ENCODE peak calls at places on chromosomes 2 and 18, in six cellular contexts. D, V, B, R, T and K are unnamed samples.

GRCh38 chr2:44273596-44273995 is 1.7 kb upstream of the SLC3A1 start:
- DNase-seq in D (no peak), V (peak), B (no peak), R (no peak), T (no peak), K (no peak)

GRCh38 chr2:149004836-149005235 is 33.7 kb upstream of the LYPD6B start:
- DNase-seq in D (peak), V (no peak), B (no peak), R (no peak), T (no peak), K (peak)

GRCh38 chr2:185790361-185790760 is 51.8 kb downstream of the FSIP2 start:
- DNase-seq in D (no peak), V (no peak), B (no peak), R (no peak), T (no peak), K (no peak)

GRCh38 chr2:19114754-19115231 is 243.6 kb downstream of the OSR1 start:
- DNase-seq in D (peak), V (no peak), B (no peak), R (no peak), T (no peak), K (no peak)

GRCh38 chr18:12406376-12407111 is 1.2 kb upstream of the PRELID3A start:
- DNase-seq in D (no peak), V (no peak), B (no peak), R (no peak), T (no peak), K (no peak)

GRCh38 chr2:234422895-234423505 is 73.9 kb downstream of the ARL4C start:
- DNase-seq in D (no peak), V (no peak), B (no peak), R (no peak), T (no peak), K (no peak)

GRCh38 chr2:227853204-227853629 is 18.2 kb upstream of the DAW1 start:
- DNase-seq in D (no peak), V (peak), B (no peak), R (no peak), T (no peak), K (no peak)

GRCh38 chr2:74512744-74513604 is 1.3 kb upstream of the TLX2 start:
- DNase-seq in D (no peak), V (no peak), B (no peak), R (no peak), T (no peak), K (no peak)

GRCh38 chr18:50866765-50867164 is 12.2 kb upstream of the ME2 start:
- DNase-seq in D (no peak), V (no peak), B (no peak), R (no peak), T (no peak), K (peak)

GRCh38 chr2:42685303-42685702 is 78.6 kb downstream of the OXER1 start:
- DNase-seq in D (no peak), V (no peak), B (no peak), R (no peak), T (no peak), K (no peak)

GRCh38 chr2:38959464-38959863 is 69.8 kb downstream of the ARHGEF33 start:
- DNase-seq in D (no peak), V (no peak), B (no peak), R (no peak), T (no peak), K (no peak)

GRCh38 chr18:40935423-40935822 is 1019.6 kb upstream of the PIK3C3 start:
- DNase-seq in D (peak), V (peak), B (no peak), R (no peak), T (no peak), K (no peak)

GRCh38 chr2:69554981-69555380 is 88.6 kb downstream of the AAK1 start:
- DNase-seq in D (no peak), V (no peak), B (no peak), R (no peak), T (no peak), K (no peak)

GRCh38 chr2:32342811-32343210 is 14.0 kb upstream of the BIRC6 start:
- DNase-seq in D (no peak), V (no peak), B (no peak), R (no peak), T (no peak), K (no peak)

GRCh38 chr2:201985740-201986735 is 47.6 kb upstream of the FZD7 start:
- DNase-seq in D (peak), V (peak), B (no peak), R (no peak), T (no peak), K (no peak)

GRCh38 chr18:57931038-57931437 is 113.0 kb upstream of the NEDD4L start:
- DNase-seq in D (no peak), V (no peak), B (no peak), R (no peak), T (no peak), K (no peak)

GRCh38 chr2:145812163-145812554 is 1292.2 kb upstream of the ZEB2 start:
- DNase-seq in D (no peak), V (no peak), B (no peak), R (no peak), T (no peak), K (no peak)

GRCh38 chr2:95526360-95527341 is 42.1 kb upstream of the TRIM43B start:
- DNase-seq in D (no peak), V (peak), B (no peak), R (no peak), T (no peak), K (peak)

GRCh38 chr18:23213200-23213599 is 77.9 kb downstream of the CABLES1 start:
- DNase-seq in D (no peak), V (no peak), B (no peak), R (no peak), T (no peak), K (no peak)

GRCh38 chr2:43634604-43635306 is 2.3 kb upstream of the PLEKHH2 start:
- DNase-seq in D (peak), V (peak), B (no peak), R (no peak), T (no peak), K (no peak)

GRCh38 chr2:182824056-182824758 is 42.2 kb downstream of the FRZB start:
- DNase-seq in D (no peak), V (no peak), B (no peak), R (no peak), T (no peak), K (no peak)

GRCh38 chr18:57437433-57437781 is 2.2 kb downstream of the ONECUT2 start:
- DNase-seq in D (no peak), V (no peak), B (no peak), R (peak), T (no peak), K (no peak)

GRCh38 chr2:73850009-73850408 is 21.2 kb downstream of the STAMBP start:
- DNase-seq in D (no peak), V (no peak), B (no peak), R (no peak), T (no peak), K (no peak)

GRCh38 chr2:174846941-174847938 is 83.0 kb upstream of the CHRNA1 start:
- DNase-seq in D (peak), V (peak), B (no peak), R (peak), T (no peak), K (peak)

GRCh38 chr18:57819119-57819518 is 16.0 kb upstream of the ATP8B1 start:
- DNase-seq in D (no peak), V (no peak), B (no peak), R (no peak), T (no peak), K (no peak)

GRCh38 chr2:174593574-174594203 is 3.9 kb downstream of the WIPF1 start:
- DNase-seq in D (peak), V (peak), B (peak), R (no peak), T (no peak), K (no peak)

GRCh38 chr2:105712981-105713596 is 31.6 kb upstream of the NCK2 start:
- DNase-seq in D (no peak), V (peak), B (no peak), R (no peak), T (no peak), K (no peak)

GRCh38 chr2:174012347-174013309 is 47.5 kb upstream of the SP3 start:
- DNase-seq in D (peak), V (no peak), B (no peak), R (peak), T (no peak), K (peak)

GRCh38 chr18:72544092-72544886 is at the start of gene CBLN2:
- DNase-seq in D (no peak), V (peak), B (peak), R (peak), T (no peak), K (peak)

GRCh38 chr18:59008302-59008974 is 131.2 kb upstream of the SEC11C start:
- DNase-seq in D (peak), V (peak), B (no peak), R (peak), T (peak), K (peak)

GRCh38 chr2:4047961-4048891 is 344.9 kb downstream of the DCDC2C start:
- DNase-seq in D (no peak), V (no peak), B (no peak), R (no peak), T (no peak), K (no peak)

GRCh38 chr2:148130571-148130970 is 109.7 kb downstream of the MBD5 start:
- DNase-seq in D (peak), V (peak), B (no peak), R (no peak), T (no peak), K (no peak)

GRCh38 chr18:63314062-63314790 is 5.3 kb downstream of the BCL2 start:
- DNase-seq in D (no peak), V (no peak), B (no peak), R (no peak), T (no peak), K (no peak)

GRCh38 chr18:24341361-24341760 is 56.3 kb downstream of the OSBPL1A start:
- DNase-seq in D (peak), V (peak), B (no peak), R (no peak), T (no peak), K (no peak)

GRCh38 chr2:133523406-133523805 is 44.9 kb downstream of the NCKAP5 start:
- DNase-seq in D (no peak), V (peak), B (no peak), R (no peak), T (no peak), K (no peak)
- H3K14ac ChIP-seq in D (no peak), V (peak), B (no peak), R (no peak), T (no peak), K (no peak)

GRCh38 chr2:192159764-192160163 is 35.0 kb downstream of the TMEFF2 start:
- DNase-seq in D (no peak), V (no peak), B (no peak), R (no peak), T (no peak), K (no peak)
- H3K14ac ChIP-seq in D (no peak), V (no peak), B (no peak), R (no peak), T (no peak), K (no peak)

GRCh38 chr2:101860157-101860556 is 131.6 kb upstream of the IL1R2 start:
- DNase-seq in D (no peak), V (no peak), B (no peak), R (peak), T (peak), K (no peak)

GRCh38 chr2:101858910-101859309 is 132.8 kb upstream of the IL1R2 start:
- DNase-seq in D (no peak), V (no peak), B (no peak), R (no peak), T (no peak), K (no peak)

GRCh38 chr2:101861382-101861781 is 130.4 kb upstream of the IL1R2 start:
- DNase-seq in D (no peak), V (no peak), B (no peak), R (no peak), T (no peak), K (no peak)

GRCh38 chr2:101859604-101860003 is 132.2 kb upstream of the IL1R2 start:
- DNase-seq in D (no peak), V (no peak), B (no peak), R (no peak), T (no peak), K (no peak)

DNA sequence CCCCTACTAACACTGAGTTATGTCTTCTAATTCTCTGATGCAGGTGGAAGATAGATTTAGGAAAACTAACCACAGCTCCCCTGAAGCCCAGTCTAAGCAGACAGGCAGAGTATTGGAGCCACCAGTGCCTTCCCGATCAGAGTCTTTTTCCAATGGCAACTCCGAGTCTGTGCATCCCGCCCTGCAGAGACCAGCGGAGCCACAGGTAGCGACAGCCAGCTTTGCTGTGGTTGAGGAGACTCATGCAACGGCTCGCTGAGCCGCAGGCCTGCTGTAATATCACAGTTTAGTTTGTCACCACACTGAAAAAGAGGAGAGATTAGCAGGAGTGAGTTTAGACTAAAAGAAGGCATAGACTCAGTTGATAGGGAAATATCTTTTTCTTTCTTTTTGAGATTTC is 131.0 kb upstream of the IL1R2 start:
- DNase-seq in D (no peak), V (no peak), B (no peak), R (no peak), T (no peak), K (no peak)
- H3K14ac ChIP-seq in D (no peak), V (no peak), B (no peak), R (no peak), T (no peak), K (no peak)

GRCh38 chr2:218802595-218802994 is 20.6 kb downstream of the CYP27A1 start:
- DNase-seq in D (peak), V (no peak), B (no peak), R (no peak), T (no peak), K (no peak)

GRCh38 chr2:218799990-218800389 is 18.0 kb downstream of the CYP27A1 start:
- DNase-seq in D (no peak), V (no peak), B (no peak), R (no peak), T (no peak), K (no peak)

GRCh38 chr2:218798767-218799504 is 17.0 kb downstream of the CYP27A1 start:
- DNase-seq in D (peak), V (peak), B (no peak), R (no peak), T (no peak), K (no peak)

DNA sequence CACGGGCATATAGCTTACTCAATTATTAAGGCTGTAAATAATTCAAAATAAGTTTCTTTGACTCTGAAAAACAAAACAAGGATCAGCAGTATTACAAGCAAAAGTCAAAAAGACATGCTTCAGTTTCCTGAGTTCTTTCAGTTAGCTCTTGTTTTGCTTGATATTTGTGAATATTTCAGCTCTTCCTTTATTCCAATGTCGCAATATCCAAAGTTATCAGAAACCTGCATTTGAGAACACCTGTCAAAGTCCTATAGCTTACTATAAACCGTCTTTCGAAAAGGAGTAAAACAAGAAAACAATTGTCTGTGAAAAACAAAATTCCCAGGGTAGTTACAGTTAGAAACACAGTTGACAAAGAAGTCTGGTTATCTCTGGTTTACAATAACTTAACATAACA is 14.7 kb downstream of the CYP27A1 start:
- DNase-seq in D (no peak), V (no peak), B (no peak), R (no peak), T (no peak), K (no peak)
- H3K14ac ChIP-seq in D (no peak), V (no peak), B (no peak), R (no peak), T (no peak), K (no peak)

GRCh38 chr2:54570321-54570881 is 114.3 kb downstream of the SPTBN1 start:
- DNase-seq in D (no peak), V (no peak), B (no peak), R (no peak), T (no peak), K (no peak)

GRCh38 chr2:54566896-54567295 is 110.8 kb downstream of the SPTBN1 start:
- DNase-seq in D (no peak), V (no peak), B (no peak), R (no peak), T (no peak), K (no peak)

GRCh38 chr2:54570925-54571694 is 115.0 kb downstream of the SPTBN1 start:
- DNase-seq in D (peak), V (peak), B (no peak), R (no peak), T (no peak), K (peak)

GRCh38 chr2:54569745-54570296 is 113.7 kb downstream of the SPTBN1 start:
- DNase-seq in D (no peak), V (no peak), B (no peak), R (no peak), T (no peak), K (no peak)

GRCh38 chr2:54568876-54569298 is 112.8 kb downstream of the SPTBN1 start:
- DNase-seq in D (no peak), V (no peak), B (no peak), R (no peak), T (no peak), K (no peak)
- H3K14ac ChIP-seq in D (no peak), V (no peak), B (no peak), R (no peak), T (no peak), K (no peak)

GRCh38 chr2:225340923-225341322 is 58.6 kb upstream of the NYAP2 start:
- DNase-seq in D (no peak), V (no peak), B (no peak), R (no peak), T (no peak), K (no peak)
- H3K14ac ChIP-seq in D (no peak), V (no peak), B (no peak), R (no peak), T (no peak), K (no peak)

DNA sequence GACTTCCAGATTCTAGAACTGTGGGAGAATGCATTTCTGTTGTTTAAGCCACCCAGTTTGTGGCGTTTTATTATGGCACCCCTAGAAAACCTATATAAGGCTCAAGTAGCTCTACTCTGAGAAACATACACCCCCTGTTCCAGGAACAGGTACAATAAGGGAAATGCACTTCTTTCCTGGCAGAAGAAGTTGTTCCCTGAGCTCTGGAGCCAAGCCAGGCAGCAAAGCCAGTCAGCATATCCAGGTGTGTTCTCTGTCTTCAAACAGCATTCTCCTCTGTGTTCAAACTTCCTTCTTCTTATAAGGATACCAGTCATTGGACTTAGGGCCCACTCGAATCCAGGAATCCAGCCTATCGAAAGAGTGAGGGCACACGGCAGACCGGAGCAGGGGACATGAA is 96.5 kb downstream of the TPGS2 start:
- DNase-seq in D (no peak), V (no peak), B (no peak), R (no peak), T (no peak), K (no peak)
- H3K14ac ChIP-seq in D (no peak), V (no peak), B (no peak), R (no peak), T (no peak), K (no peak)